ENCODE peak calls at places on chromosomes 5 and 9, in ten cellular contexts. D, J, U, H, R, X, L, O, S and T are unnamed samples.
A peak's percentile ranks its signal among the peaks of the same experiment; 100 is the strongest.

GRCh38 chr5:172235827-172236749 is 42.1 kb downstream of the EFCAB9 start:
- DNase-seq in O (no peak), D (no peak), L (no peak), U (no peak), R (no peak), H (no peak), S (no peak), J (no peak), X (no peak), T (no peak)

GRCh38 chr9:105291938-105292337 is 47.5 kb downstream of the SLC44A1 start:
- DNase-seq in X (no peak), D (no peak), J (no peak), H (no peak), U (no peak), R (no peak), S (no peak), L (no peak), O (no peak), T (no peak)

GRCh38 chr5:25448646-25449045 is 803.9 kb upstream of the CDH10 start:
- DNase-seq in U (no peak), H (no peak), D (no peak), J (no peak), S (no peak), O (no peak), L (no peak), R (no peak), X (no peak), T (no peak)

GRCh38 chr5:50301756-50302155 is 139.3 kb downstream of the EMB start:
- DNase-seq in X (no peak), H (no peak), D (no peak), L (no peak), J (no peak), O (no peak), U (no peak), S (no peak), R (no peak), T (no peak)

GRCh38 chr9:80797841-80798688 is 891.3 kb downstream of the TLE1 start:
- DNase-seq in R (no peak), O (peak; percentile 27), L (no peak), J (peak; percentile 80), S (no peak), X (peak; percentile 81), U (no peak), H (no peak), D (peak; percentile 91), T (no peak)

GRCh38 chr9:27094640-27095039 is 14.4 kb upstream of the TEK start:
- DNase-seq in S (no peak), O (peak; percentile 41), D (no peak), R (no peak), H (no peak), L (no peak), J (peak; percentile 27), X (peak; percentile 88), U (no peak), T (no peak)

GRCh38 chr9:122808141-122808540 is 8.2 kb downstream of the OR1K1 start:
- DNase-seq in R (no peak), O (no peak), U (no peak), X (no peak), D (no peak), J (no peak), H (no peak), S (no peak), L (no peak), T (no peak)

GRCh38 chr5:140351609-140352334 is 5.4 kb upstream of the HBEGF start:
- DNase-seq in S (peak; percentile 19), U (peak; percentile 78), L (peak; percentile 66), O (no peak), J (peak; percentile 76), H (peak; percentile 84), R (peak; percentile 69), X (peak; percentile 20), D (no peak), T (no peak)

GRCh38 chr5:64199425-64199824 is 33.8 kb downstream of the RNF180 start:
- DNase-seq in X (no peak), J (no peak), S (no peak), O (no peak), L (no peak), H (no peak), D (no peak), U (no peak), R (no peak), T (no peak)

GRCh38 chr5:18772475-18772874 is 1138.2 kb downstream of the TAF11L14 start:
- DNase-seq in X (peak; percentile 34), J (no peak), O (no peak), R (peak; percentile 37), S (no peak), L (no peak), D (no peak), H (no peak), U (no peak), T (no peak)
- H3K4me3 ChIP-seq in X (peak overlapping the region; percentile 17), J (no peak overlapping the region), O (no peak overlapping the region), R (no peak overlapping the region), S (no peak overlapping the region), L (no peak overlapping the region), D (no peak overlapping the region), H (no peak overlapping the region), U (no peak overlapping the region), T (no peak overlapping the region)

DNA sequence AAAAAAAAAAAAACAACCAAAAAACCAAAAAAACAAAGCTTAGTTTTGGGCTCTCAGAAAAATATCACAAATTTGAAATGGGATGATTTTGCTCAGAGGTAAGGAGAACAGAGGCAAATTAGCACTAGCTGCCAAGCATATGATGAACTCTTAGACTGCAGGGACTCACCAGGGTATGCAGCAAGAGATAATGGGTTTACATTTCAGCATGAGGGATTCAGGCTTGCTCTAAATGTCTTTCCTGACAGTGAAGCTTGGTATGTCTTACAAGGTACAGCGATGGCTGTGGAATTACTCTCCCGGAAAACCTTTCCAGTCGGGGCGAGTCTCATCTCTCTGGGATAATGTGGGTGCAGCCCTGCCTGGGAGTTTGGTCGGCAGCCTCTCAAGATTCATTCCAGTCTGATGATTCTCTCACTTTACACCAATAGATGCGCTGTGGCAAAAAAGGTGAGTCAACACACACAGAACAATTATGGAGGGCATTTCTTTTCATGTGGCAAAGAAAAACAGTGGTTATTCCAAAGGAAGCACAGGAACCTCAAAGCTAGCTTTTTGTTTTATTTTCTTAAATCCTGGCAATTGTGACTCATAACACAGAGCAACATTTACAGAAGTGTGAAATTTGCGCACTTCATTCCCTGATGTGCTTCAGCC is 190.2 kb downstream of the DCP2 start:
- DNase-seq in R (peak; percentile 4), U (no peak), H (no peak), L (no peak), J (peak; percentile 70), X (peak; percentile 77), D (no peak), O (no peak), S (no peak), T (no peak)
- H3K4me3 ChIP-seq in R (no peak overlapping the region), U (no peak overlapping the region), H (no peak overlapping the region), L (no peak overlapping the region), J (no peak overlapping the region), X (no peak overlapping the region), D (no peak overlapping the region), O (no peak overlapping the region), S (no peak overlapping the region), T (no peak overlapping the region)

GRCh38 chr5:178627259-178627598 is 379 bp upstream of the CLK4 start:
- DNase-seq in D (no peak), U (no peak), L (no peak), H (no peak), X (no peak), R (no peak), O (no peak), S (no peak), J (no peak), T (no peak)

GRCh38 chr5:178626484-178627258 is at the start of gene CLK4:
- DNase-seq in U (peak; percentile 98), X (peak; percentile 96), L (peak; percentile 95), R (peak; percentile 96), O (peak; percentile 96), D (peak; percentile 98), S (peak; percentile 97), H (peak; percentile 97), J (peak; percentile 94), T (peak; percentile 97)

GRCh38 chr5:178622679-178623247 is 4.1 kb downstream of the CLK4 start:
- DNase-seq in J (no peak), O (no peak), D (no peak), S (no peak), U (no peak), X (no peak), H (no peak), R (no peak), L (no peak), T (no peak)

GRCh38 chr5:178625679-178626483 is 969 bp downstream of the CLK4 start:
- DNase-seq in L (no peak), O (no peak), D (no peak), H (no peak), S (no peak), J (peak; percentile 60), U (no peak), X (no peak), R (no peak), T (no peak)

GRCh38 chr5:178624626-178625546 is 2.0 kb downstream of the CLK4 start:
- DNase-seq in D (no peak), X (peak; percentile 22), J (peak; percentile 26), U (peak; percentile 7), L (no peak), H (no peak), S (no peak), R (no peak), O (no peak), T (no peak)
- H3K4me3 ChIP-seq in D (peak overlapping the region; percentile 62), X (peak overlapping the region; percentile 98), J (peak overlapping the region; percentile 82), U (peak overlapping the region; percentile 69), L (peak overlapping the region; percentile 94), H (peak overlapping the region; percentile 81), S (peak overlapping the region; percentile 94), R (peak overlapping the region; percentile 82), O (peak overlapping the region; percentile 96), T (peak overlapping the region; percentile 77)

DNA sequence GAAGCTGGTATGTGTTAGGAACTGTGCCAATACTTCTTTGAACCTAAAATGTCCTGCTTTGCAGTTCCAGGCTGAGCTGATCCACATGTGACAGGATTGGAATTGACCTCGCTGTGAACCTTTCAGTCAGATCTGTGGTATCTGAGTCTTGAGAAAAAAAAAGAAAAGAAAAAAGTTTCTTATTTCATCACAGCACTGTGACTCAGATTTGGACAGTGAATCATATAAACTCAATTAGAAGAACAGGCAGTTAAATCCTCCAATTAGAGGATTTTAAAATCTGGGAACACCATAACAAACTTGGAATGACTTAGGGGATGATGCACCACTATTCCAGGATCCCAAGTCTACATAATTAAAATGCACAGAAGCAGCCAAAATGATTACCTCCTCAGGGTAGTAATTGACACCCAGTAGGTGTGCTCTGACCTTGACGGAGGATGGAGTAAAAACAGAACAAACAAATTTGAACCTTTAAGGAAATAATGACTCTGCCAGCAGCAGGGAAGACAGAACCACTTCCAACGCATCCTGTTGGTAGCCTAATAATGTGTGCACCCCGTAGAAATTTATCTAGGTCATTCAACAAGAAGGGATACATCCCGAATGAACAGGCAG is 57.8 kb upstream of the RAI14 start:
- DNase-seq in D (no peak), O (peak; percentile 37), X (peak; percentile 69), U (no peak), R (peak; percentile 85), H (no peak), L (no peak), S (no peak), J (peak; percentile 92), T (no peak)
- H3K4me3 ChIP-seq in D (no peak overlapping the region), O (no peak overlapping the region), X (no peak overlapping the region), U (no peak overlapping the region), R (no peak overlapping the region), H (no peak overlapping the region), L (no peak overlapping the region), S (no peak overlapping the region), J (no peak overlapping the region), T (no peak overlapping the region)